ENCODE peak calls at places on chromosome 6, in four cellular contexts. G is anterior cingulate cortex; O is cerebellar cortex; Z is stimulated activated CD4-positive, alpha-beta T cell treated with anti-CD3 and anti-CD28 coated beads, Interleukin-1b, Interleukin-23, amount 100 ng/mL, for 24 hours. J is an unnamed sample.

GRCh38 chr6:37779111-37779800 is 40.3 kb upstream of the ZFAND3 start:
- DNase-seq in G (no peak), O (no peak), Z (no peak), J (no peak)

GRCh38 chr6:148999921-149000589 is 253.2 kb downstream of the UST start:
- DNase-seq in G (no peak), O (peak), Z (no peak), J (peak)

GRCh38 chr6:56370127-56370540 is 122.8 kb upstream of the COL21A1 start:
- DNase-seq in G (no peak), O (peak), Z (no peak), J (no peak)

GRCh38 chr6:95866732-95867131 is 149.0 kb upstream of the FUT9 start:
- DNase-seq in O (peak), Z (no peak), G (no peak), J (no peak)

GRCh38 chr6:69232506-69233194 is 564.2 kb downstream of the LMBRD1 start:
- DNase-seq in O (peak), G (peak), Z (peak), J (peak)

GRCh38 chr6:33392168-33392947 is 735 bp downstream of the KIFC1 start:
- DNase-seq in Z (no peak), O (no peak), G (no peak), J (no peak)

GRCh38 chr6:93393554-93394074 is 25.7 kb downstream of the EPHA7 start:
- DNase-seq in O (peak), Z (no peak), G (no peak), J (no peak)

GRCh38 chr6:129575378-129576118 is 134.4 kb downstream of the ARHGAP18 start:
- DNase-seq in G (no peak), Z (no peak), O (peak), J (peak)

GRCh38 chr6:84685983-84686584 is 78.3 kb downstream of the TBX18 start:
- DNase-seq in O (peak), Z (no peak), G (no peak), J (no peak)

GRCh38 chr6:65398851-65399250 is 308.2 kb downstream of the EYS start:
- DNase-seq in G (no peak), O (no peak), Z (no peak), J (no peak)

GRCh38 chr6:149934249-149935156 is 7.3 kb upstream of the ULBP2 start:
- DNase-seq in G (no peak), O (peak), Z (peak), J (peak)

GRCh38 chr6:105346052-105346451 is 56.8 kb downstream of the PREP start:
- DNase-seq in G (no peak), Z (no peak), O (no peak), J (peak)

GRCh38 chr6:8539446-8539845 is 104.1 kb upstream of the SLC35B3 start:
- DNase-seq in Z (no peak), O (peak), G (no peak), J (peak)

GRCh38 chr6:48307583-48307982 is 196.6 kb upstream of the PTCHD4 start:
- DNase-seq in O (no peak), Z (no peak), G (no peak), J (no peak)

GRCh38 chr6:127069659-127070279 is 48.7 kb upstream of the RSPO3 start:
- DNase-seq in G (no peak), O (peak), Z (no peak), J (peak)

GRCh38 chr6:142867988-142868818 is 76.8 kb downstream of the HIVEP2 start:
- DNase-seq in O (no peak), G (no peak), Z (no peak), J (peak)

GRCh38 chr6:16251706-16252105 is 13.3 kb downstream of the GMPR start:
- DNase-seq in G (no peak), O (no peak), Z (no peak), J (no peak)

GRCh38 chr6:111952326-111952725 is 79.1 kb upstream of the FYN start:
- DNase-seq in O (no peak), G (no peak), Z (no peak), J (no peak)

GRCh38 chr6:118772886-118773285 is 121.1 kb upstream of the ASF1A start:
- DNase-seq in Z (no peak), G (no peak), O (no peak), J (no peak)

GRCh38 chr6:35719830-35720733 is 16.8 kb upstream of the ARMC12 start:
- DNase-seq in G (no peak), Z (no peak), O (no peak), J (peak)

GRCh38 chr6:102438181-102438580 is 1044.7 kb downstream of the GRIK2 start:
- DNase-seq in G (no peak), O (peak), Z (no peak), J (no peak)

GRCh38 chr6:158801655-158802294 is 17.4 kb downstream of the EZR start:
- DNase-seq in Z (no peak), O (no peak), G (no peak), J (no peak)

GRCh38 chr6:152117156-152118129 is 310.0 kb downstream of the ESR1 start:
- DNase-seq in O (no peak), G (no peak), Z (no peak), J (no peak)

GRCh38 chr6:129849456-129849855 is 11.7 kb downstream of the TMEM244 start:
- DNase-seq in Z (no peak), G (no peak), O (peak), J (no peak)

GRCh38 chr6:124535746-124536145 is 426.5 kb upstream of the RNF217 start:
- DNase-seq in Z (no peak), O (peak), G (no peak), J (peak)

GRCh38 chr6:15369838-15370237 is 124.0 kb downstream of the JARID2 start:
- DNase-seq in O (no peak), Z (no peak), G (no peak), J (no peak)

GRCh38 chr6:140071115-140071514 is 696.7 kb upstream of the CITED2 start:
- DNase-seq in O (peak), G (no peak), Z (no peak), J (peak)

GRCh38 chr6:66675906-66676305 is 968.9 kb upstream of the EYS start:
- DNase-seq in G (no peak), O (no peak), Z (no peak), J (no peak)

GRCh38 chr6:45502446-45502845 is 124.7 kb upstream of the SUPT3H start:
- DNase-seq in G (no peak), O (no peak), Z (no peak), J (no peak)

GRCh38 chr6:79005497-79005896 is 72.6 kb downstream of the PHIP start:
- DNase-seq in O (no peak), G (no peak), Z (no peak), J (no peak)

GRCh38 chr6:136889271-136890193 is 32.6 kb upstream of the SLC35D3 start:
- DNase-seq in G (no peak), O (no peak), Z (no peak), J (no peak)

GRCh38 chr6:10587694-10588392 is 66.7 kb downstream of the GCNT2 start:
- DNase-seq in Z (no peak), O (peak), G (no peak), J (no peak)

GRCh38 chr6:170177383-170178265 is 113.3 kb downstream of the DLL1 start:
- DNase-seq in Z (no peak), O (no peak), G (no peak), J (no peak)

GRCh38 chr6:139308936-139309603 is 17.3 kb upstream of the TXLNB start:
- DNase-seq in Z (no peak), O (no peak), G (no peak), J (no peak)

GRCh38 chr6:53579338-53579737 is 34.4 kb upstream of the GCLC start:
- DNase-seq in G (no peak), O (no peak), Z (peak), J (no peak)

GRCh38 chr6:43708857-43709653 is 21.5 kb upstream of the MRPS18A start:
- DNase-seq in G (no peak), O (no peak), Z (no peak), J (peak)

GRCh38 chr6:107361568-107362270 is 97.6 kb downstream of the PDSS2 start:
- DNase-seq in O (peak), Z (no peak), G (no peak), J (peak)